ENCODE peak calls at places on chromosomes 5 and 9, in five cellular contexts. One of them, this sample, is unnamed.

GRCh38 chr5:67379761-67380160 is 183.2 kb upstream of the CD180 start:
- DNase-seq in osteoblast: no peak
- DNase-seq in MM.1S: no peak
- DNase-seq in retinal pigment epithelial cell: no peak
- DNase-seq in memory B cell: no peak
- DNase-seq in this sample: no peak

GRCh38 chr5:43973908-43974307 is 370.9 kb downstream of the NNT start:
- DNase-seq in osteoblast: peak
- DNase-seq in MM.1S: no peak
- DNase-seq in retinal pigment epithelial cell: no peak
- DNase-seq in memory B cell: no peak
- DNase-seq in this sample: no peak

GRCh38 chr5:159734366-159734765 is 181.9 kb upstream of the ADRA1B start:
- DNase-seq in osteoblast: no peak
- DNase-seq in MM.1S: no peak
- DNase-seq in retinal pigment epithelial cell: no peak
- DNase-seq in memory B cell: no peak
- DNase-seq in this sample: no peak

GRCh38 chr9:76150016-76150415 is 244.2 kb downstream of the RFK start:
- DNase-seq in osteoblast: no peak
- DNase-seq in MM.1S: no peak
- DNase-seq in retinal pigment epithelial cell: no peak
- DNase-seq in memory B cell: no peak
- DNase-seq in this sample: no peak

GRCh38 chr9:136238342-136238732 is 7.3 kb downstream of the QSOX2 start:
- DNase-seq in osteoblast: peak
- DNase-seq in MM.1S: no peak
- DNase-seq in retinal pigment epithelial cell: no peak
- DNase-seq in memory B cell: no peak
- DNase-seq in this sample: no peak

GRCh38 chr5:151758141-151758429 is 346 bp downstream of the ATOX1 start:
- DNase-seq in osteoblast: no peak
- DNase-seq in MM.1S: no peak
- DNase-seq in retinal pigment epithelial cell: no peak
- DNase-seq in memory B cell: no peak
- DNase-seq in this sample: peak

GRCh38 chr5:5932824-5933223 is 445.5 kb downstream of the MED10 start:
- DNase-seq in osteoblast: no peak
- DNase-seq in MM.1S: no peak
- DNase-seq in retinal pigment epithelial cell: no peak
- DNase-seq in memory B cell: no peak
- DNase-seq in this sample: no peak

GRCh38 chr9:70442328-70442848 is 27.9 kb upstream of the KLF9 start:
- DNase-seq in osteoblast: no peak
- DNase-seq in MM.1S: no peak
- DNase-seq in retinal pigment epithelial cell: no peak
- DNase-seq in memory B cell: no peak
- DNase-seq in this sample: no peak

GRCh38 chr5:179906795-179907569 is 715 bp downstream of the TBC1D9B start:
- DNase-seq in osteoblast: peak
- DNase-seq in MM.1S: peak
- DNase-seq in retinal pigment epithelial cell: no peak
- DNase-seq in memory B cell: no peak
- DNase-seq in this sample: peak

GRCh38 chr9:84343111-84343521 is 2.6 kb upstream of the SLC28A3 start:
- DNase-seq in osteoblast: peak
- DNase-seq in MM.1S: no peak
- DNase-seq in retinal pigment epithelial cell: no peak
- DNase-seq in memory B cell: no peak
- DNase-seq in this sample: no peak

GRCh38 chr5:13746026-13746425 is 198.5 kb downstream of the DNAH5 start:
- DNase-seq in osteoblast: no peak
- DNase-seq in MM.1S: no peak
- DNase-seq in retinal pigment epithelial cell: no peak
- DNase-seq in memory B cell: no peak
- DNase-seq in this sample: no peak

GRCh38 chr5:178207183-178207916 is 3.0 kb downstream of the HNRNPAB start:
- DNase-seq in osteoblast: peak
- DNase-seq in MM.1S: no peak
- DNase-seq in retinal pigment epithelial cell: peak
- DNase-seq in memory B cell: no peak
- DNase-seq in this sample: peak

GRCh38 chr5:98308960-98309359 is 464.5 kb upstream of the RGMB start:
- DNase-seq in osteoblast: no peak
- DNase-seq in MM.1S: no peak
- DNase-seq in retinal pigment epithelial cell: no peak
- DNase-seq in memory B cell: no peak
- DNase-seq in this sample: no peak

GRCh38 chr5:87185838-87186237 is 81.8 kb upstream of the RASA1 start:
- DNase-seq in osteoblast: no peak
- DNase-seq in MM.1S: peak
- DNase-seq in retinal pigment epithelial cell: no peak
- DNase-seq in memory B cell: no peak
- DNase-seq in this sample: no peak

GRCh38 chr5:150266807-150267408 is 22.7 kb downstream of the CAMK2A start:
- DNase-seq in osteoblast: peak
- DNase-seq in MM.1S: no peak
- DNase-seq in retinal pigment epithelial cell: no peak
- DNase-seq in memory B cell: no peak
- DNase-seq in this sample: no peak

GRCh38 chr5:54785729-54786548 is 199.5 kb downstream of the ESM1 start:
- DNase-seq in osteoblast: peak
- DNase-seq in MM.1S: peak
- DNase-seq in retinal pigment epithelial cell: no peak
- DNase-seq in memory B cell: peak
- DNase-seq in this sample: peak

GRCh38 chr9:125405938-125406811 is 144.5 kb downstream of the GAPVD1 start:
- DNase-seq in osteoblast: peak
- DNase-seq in MM.1S: no peak
- DNase-seq in retinal pigment epithelial cell: no peak
- DNase-seq in memory B cell: no peak
- DNase-seq in this sample: no peak